ENCODE peak calls at places on chromosomes 1 and 21, in four cellular contexts. O, M, N and G are unnamed samples. For H3K4me1, the result is how much of the 10 kb centered on the place peaks cover.

GRCh38 chr1:204400893-204401510 is 10.6 kb downstream of the PPP1R15B start:
- DNase-seq in O (no peak), M (no peak), N (no peak), G (no peak)

GRCh38 chr21:45817345-45817744 is 164.2 kb upstream of the COL6A1 start:
- DNase-seq in M (no peak), N (no peak), O (no peak), G (no peak)

GRCh38 chr1:82567308-82567707 is 766.6 kb downstream of the ADGRL2 start:
- DNase-seq in O (no peak), N (no peak), M (no peak), G (no peak)

GRCh38 chr1:25649505-25650218 is 33.1 kb downstream of the MAN1C1 start:
- DNase-seq in N (no peak), O (no peak), M (peak), G (no peak)

GRCh38 chr1:118788372-118788955 is 199.7 kb downstream of the TBX15 start:
- DNase-seq in O (no peak), M (no peak), N (peak), G (no peak)

GRCh38 chr21:21200103-21200938 is 202.1 kb downstream of the NCAM2 start:
- DNase-seq in N (peak), O (no peak), M (peak), G (no peak)

GRCh38 chr1:154550657-154551056 is 7.8 kb downstream of the UBE2Q1 start:
- DNase-seq in N (no peak), O (no peak), M (no peak), G (no peak)

GRCh38 chr1:226722240-226722900 is 16.7 kb downstream of the ITPKB start:
- DNase-seq in M (no peak), O (no peak), N (no peak), G (no peak)

GRCh38 chr1:204224655-204225054 is 10.9 kb upstream of the GOLT1A start:
- DNase-seq in N (no peak), M (no peak), O (no peak), G (no peak)

GRCh38 chr1:116179886-116180474 is 68.8 kb downstream of the MAB21L3 start:
- DNase-seq in M (no peak), N (no peak), O (no peak), G (no peak)

GRCh38 chr21:40355076-40355475 is 487.8 kb downstream of the PCP4 start:
- DNase-seq in O (no peak), M (no peak), N (no peak), G (no peak)

GRCh38 chr1:245132771-245133170 is 22.0 kb upstream of the KIF26B start:
- DNase-seq in M (no peak), N (no peak), O (no peak), G (no peak)

GRCh38 chr1:243758647-243759046 is 91.4 kb downstream of the AKT3 start:
- DNase-seq in N (no peak), O (no peak), M (no peak), G (no peak)

GRCh38 chr1:24481098-24481497 is 21.5 kb upstream of the RCAN3 start:
- DNase-seq in M (no peak), O (no peak), N (no peak), G (peak)

GRCh38 chr1:182842265-182842664 is 3.1 kb downstream of the DHX9 start:
- DNase-seq in O (no peak), M (no peak), N (no peak), G (no peak)

GRCh38 chr1:236154671-236155398 is 12.5 kb downstream of the GPR137B start:
- DNase-seq in M (no peak), O (no peak), N (no peak), G (no peak)

GRCh38 chr1:244836598-244836997 is 1.1 kb downstream of the COX20 start:
- DNase-seq in N (no peak), M (no peak), O (no peak), G (no peak)

GRCh38 chr1:14756617-14757259 is 158.3 kb downstream of the KAZN start:
- DNase-seq in N (no peak), M (no peak), O (no peak), G (no peak)

DNA sequence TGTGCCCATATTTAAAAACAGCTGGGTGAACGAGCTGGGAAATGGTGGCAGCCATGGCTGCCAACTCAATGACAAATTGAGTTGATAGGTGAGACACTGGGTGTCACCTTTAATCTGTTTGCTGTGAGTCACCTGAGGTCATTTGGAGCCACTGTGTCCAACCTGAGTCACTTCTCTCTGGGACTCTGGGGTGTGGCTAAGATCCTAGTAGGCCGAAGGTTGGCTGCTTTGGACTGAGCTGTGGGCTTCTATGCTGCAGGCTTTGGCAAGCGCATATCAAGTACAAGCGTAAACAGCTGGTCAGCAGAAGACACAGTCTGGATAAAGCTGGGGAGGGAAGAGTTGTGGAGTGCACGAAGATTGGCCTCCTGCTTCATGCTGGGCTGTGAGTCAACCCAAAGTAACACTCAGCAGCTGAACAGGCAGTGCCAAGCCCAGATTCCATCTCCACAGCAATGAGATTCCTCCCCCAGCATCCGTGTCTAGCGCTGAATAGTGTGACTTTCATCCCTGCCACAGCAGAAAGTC is 24.0 kb downstream of the TEX35 start:
- DNase-seq in M (peak), O (peak), N (peak), G (no peak)
- H3K4me1 ChIP-seq in M (under half), O (under half), N (under half), G (under half)

DNA sequence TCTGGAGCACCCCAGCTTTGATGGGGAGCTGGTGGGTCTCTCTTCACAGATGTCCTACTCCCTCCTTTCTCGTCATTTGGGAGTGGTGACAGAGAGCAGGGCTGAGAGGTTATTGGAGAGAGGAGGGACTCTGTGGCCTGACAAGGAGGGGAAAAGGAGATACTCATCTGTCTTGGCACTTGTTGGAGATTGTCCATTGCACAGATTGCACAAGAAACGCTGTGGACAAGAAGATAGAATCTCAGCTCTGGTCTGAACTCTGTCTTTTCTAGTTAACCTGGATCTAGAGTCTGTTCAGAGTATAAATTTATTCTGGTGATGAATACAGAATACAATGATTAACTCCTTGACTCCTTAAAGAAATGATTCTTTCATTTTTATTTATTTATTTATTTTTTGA is 22.4 kb upstream of the SMAP2 start:
- DNase-seq in N (no peak), O (no peak), M (no peak), G (no peak)
- TF ChIP-seq POLR2A in N (no peak), O (no peak), M (no peak), G (no peak)

GRCh38 chr1:109877776-109878175 is 32.9 kb upstream of the CSF1 start:
- DNase-seq in N (no peak), O (no peak), M (no peak), G (no peak)
- H3K4me1 ChIP-seq in N (under half), O (under half), M (under half), G (under half)

GRCh38 chr1:37692078-37692833 is at the start of gene CDCA8:
- DNase-seq in N (peak), O (peak), M (peak), G (peak)
- TF ChIP-seq POLR2A in N (peak), O (peak), M (peak), G (peak)

DNA sequence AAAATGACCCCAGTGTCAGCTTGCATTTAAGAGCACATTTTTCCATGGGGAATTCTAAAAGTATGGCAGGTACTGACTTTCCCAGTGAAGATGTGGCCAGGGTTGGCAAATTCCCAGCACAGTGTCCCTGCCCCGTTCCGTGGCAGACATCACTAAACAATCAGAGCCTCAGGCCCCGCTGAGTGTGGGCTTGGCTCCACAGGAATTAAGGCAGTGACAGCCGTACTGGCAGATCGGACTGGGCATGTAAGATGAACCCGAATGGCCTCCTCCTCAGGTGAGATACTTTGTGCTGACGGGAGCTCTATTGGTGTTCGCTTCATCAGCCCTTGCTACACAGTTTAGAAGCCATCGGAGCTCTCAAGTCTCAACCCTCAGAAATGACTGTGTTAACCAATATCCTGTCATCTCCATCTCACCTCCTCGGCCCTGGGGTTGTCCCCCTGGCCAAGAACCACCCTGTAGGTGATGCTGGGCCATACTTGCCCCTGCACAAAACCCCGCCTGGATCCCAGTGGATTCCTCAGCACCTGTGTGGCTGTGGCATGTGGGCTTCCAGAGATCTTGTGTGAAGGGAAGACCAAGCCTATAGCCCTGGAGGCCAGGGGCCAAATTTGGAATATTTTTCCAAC is 29.0 kb upstream of the ABCG1 start:
- DNase-seq in M (no peak), O (no peak), N (no peak), G (no peak)
- H3K4me1 ChIP-seq in M (under half), O (under half), N (under half), G (under half)

DNA sequence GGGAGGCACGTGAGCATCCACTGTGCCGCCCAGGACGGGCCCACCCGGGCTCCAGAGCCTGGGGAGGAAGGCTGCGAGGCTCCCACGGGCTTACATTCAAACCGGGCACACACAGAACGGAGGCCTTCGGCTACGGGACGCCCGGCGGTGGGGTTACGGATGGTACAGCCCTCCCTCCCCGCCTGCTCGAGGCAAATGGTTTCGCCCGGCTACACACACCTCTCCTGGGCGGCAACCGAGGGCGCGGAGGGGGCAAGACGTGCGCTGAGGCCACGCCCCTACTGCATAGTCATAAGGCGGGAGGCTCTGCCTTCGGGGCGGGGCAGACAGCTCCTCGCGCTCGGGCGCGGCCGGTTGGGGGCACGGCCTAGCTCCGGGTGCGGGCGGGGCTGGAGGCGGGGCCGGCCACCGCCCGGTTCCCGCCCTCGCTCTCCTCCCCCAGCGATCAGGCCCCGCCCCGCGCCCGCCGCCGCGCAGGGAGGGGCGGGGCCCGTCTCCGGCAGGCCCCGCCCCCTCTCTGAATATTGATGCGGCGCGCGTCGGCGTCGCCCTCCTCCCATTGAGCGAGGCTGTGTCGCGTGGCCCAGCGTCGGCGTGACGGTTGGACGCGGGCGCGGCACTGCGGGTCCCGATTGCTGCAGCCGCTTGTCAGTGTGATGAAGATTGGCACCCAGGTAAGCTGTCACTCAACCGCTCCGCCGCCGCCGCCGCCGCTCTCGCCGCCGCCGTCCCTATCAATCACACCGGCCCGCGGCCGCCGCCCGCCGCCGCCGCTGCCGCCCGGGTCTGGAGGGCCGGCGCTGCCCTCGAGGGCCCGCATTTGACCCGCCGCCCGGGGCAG is at the start of gene PKNOX1:
- DNase-seq in N (peak), O (peak), M (peak), G (peak)
- TF ChIP-seq POLR2A in N (peak), O (peak), M (peak), G (peak)

GRCh38 chr1:64923294-64923718 is 43.0 kb downstream of the JAK1 start:
- DNase-seq in N (no peak), O (no peak), M (no peak), G (no peak)

GRCh38 chr1:64921761-64922160 is 44.6 kb downstream of the JAK1 start:
- DNase-seq in O (no peak), N (no peak), M (no peak), G (no peak)

GRCh38 chr1:64920936-64921589 is 45.3 kb downstream of the JAK1 start:
- DNase-seq in M (no peak), N (no peak), O (no peak), G (no peak)

GRCh38 chr1:64925594-64925993 is 40.8 kb downstream of the JAK1 start:
- DNase-seq in M (no peak), N (no peak), O (no peak), G (no peak)

DNA sequence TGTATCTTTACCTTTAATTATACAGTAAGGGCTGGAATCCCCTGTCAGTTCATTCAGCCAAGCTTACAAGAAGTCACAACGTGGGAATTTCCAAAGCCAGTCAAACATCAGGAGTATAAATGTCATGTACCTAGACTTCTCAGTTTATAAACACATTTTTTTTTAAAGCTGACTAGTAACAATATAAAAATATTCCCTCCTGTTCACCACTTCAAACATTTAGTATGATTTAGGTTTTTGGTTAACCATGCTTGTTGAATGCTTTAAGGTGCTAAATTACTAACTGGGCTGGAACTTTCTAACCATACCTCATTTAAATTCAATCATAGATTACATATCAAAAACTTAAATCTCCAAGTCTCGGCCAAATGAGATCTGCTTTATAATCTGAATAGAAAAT is 44.0 kb downstream of the JAK1 start:
- DNase-seq in N (no peak), M (no peak), O (no peak), G (no peak)
- H3K4me1 ChIP-seq in N (under half), M (under half), O (under half), G (under half)

GRCh38 chr1:59814180-59814900 is 409 bp upstream of the HOOK1 start:
- DNase-seq in M (peak), N (peak), O (peak), G (peak)
- TF ChIP-seq POLR2A in M (no peak), N (no peak), O (peak), G (peak)

GRCh38 chr1:81547912-81548303 is 252.8 kb upstream of the ADGRL2 start:
- DNase-seq in N (no peak), O (no peak), M (no peak), G (no peak)

GRCh38 chr1:81547261-81547911 is 253.3 kb upstream of the ADGRL2 start:
- DNase-seq in N (no peak), O (no peak), M (no peak), G (no peak)

GRCh38 chr1:81550753-81551152 is 250.0 kb upstream of the ADGRL2 start:
- DNase-seq in N (no peak), M (no peak), O (no peak), G (no peak)

GRCh38 chr1:81548918-81549587 is 251.7 kb upstream of the ADGRL2 start:
- DNase-seq in N (no peak), M (no peak), O (no peak), G (no peak)

GRCh38 chr1:81549588-81550127 is 251.1 kb upstream of the ADGRL2 start:
- DNase-seq in N (no peak), O (no peak), M (no peak), G (no peak)
- H3K4me1 ChIP-seq in N (under half), O (under half), M (under half), G (under half)